ENCODE peak calls at places on chromosomes 12 and 14, in seven cellular contexts. S, O, R, M, F, L and N are unnamed samples.

GRCh38 chr12:113955109-113955970 is 10.8 kb downstream of the RBM19 start:
- DNase-seq in S (no peak), O (no peak), R (no peak), M (no peak), F (peak; percentile 37), L (no peak), N (peak; percentile 42)

GRCh38 chr14:63039800-63040380 is 5.4 kb downstream of the KCNH5 start:
- DNase-seq in S (no peak), O (no peak), R (no peak), M (no peak), F (peak; percentile 34), L (peak; percentile 50), N (peak; percentile 39)

GRCh38 chr14:64516969-64517368 is 12.4 kb downstream of the ZBTB1 start:
- DNase-seq in S (no peak), O (no peak), R (no peak), M (no peak), F (no peak), L (no peak), N (no peak)

GRCh38 chr14:69481815-69482568 is 2.5 kb upstream of the PLEKHD1 start:
- DNase-seq in S (no peak), O (no peak), R (no peak), M (no peak), F (no peak), L (no peak), N (no peak)

GRCh38 chr12:68374315-68374982 is 42.3 kb upstream of the MDM1 start:
- DNase-seq in S (no peak), O (no peak), R (peak; percentile 53), M (no peak), F (no peak), L (no peak), N (no peak)

GRCh38 chr14:67522270-67522669 is 10.8 kb upstream of the PLEKHH1 start:
- DNase-seq in S (no peak), O (no peak), R (no peak), M (no peak), F (no peak), L (no peak), N (no peak)

GRCh38 chr12:116958402-116959197 is 47.9 kb downstream of the FBXW8 start:
- DNase-seq in S (no peak), O (no peak), R (no peak), M (no peak), F (peak; percentile 36), L (no peak), N (no peak)

GRCh38 chr12:132675753-132676152 is 11.4 kb downstream of the POLE start:
- DNase-seq in S (no peak), O (no peak), R (no peak), M (no peak), F (no peak), L (no peak), N (no peak)

GRCh38 chr12:79689041-79689476 is 1.7 kb downstream of the PAWR start:
- DNase-seq in S (no peak), O (no peak), R (no peak), M (no peak), F (no peak), L (no peak), N (no peak)

GRCh38 chr12:112107728-112108447 is 695 bp downstream of the NAA25 start:
- DNase-seq in S (no peak), O (peak; percentile 43), R (no peak), M (no peak), F (peak; percentile 37), L (no peak), N (peak; percentile 58)

GRCh38 chr14:31677052-31677451 is 115.8 kb downstream of the NUBPL start:
- DNase-seq in S (no peak), O (no peak), R (no peak), M (no peak), F (no peak), L (no peak), N (no peak)

GRCh38 chr12:47400251-47400650 is 305.6 kb downstream of the RPAP3 start:
- DNase-seq in S (no peak), O (no peak), R (no peak), M (no peak), F (no peak), L (no peak), N (no peak)

GRCh38 chr14:104925214-104925899 is 678 bp downstream of the PLD4 start:
- DNase-seq in S (no peak), O (no peak), R (no peak), M (peak; percentile 34), F (no peak), L (no peak), N (no peak)